ENCODE peak calls at places on chromosomes 6 and 20, in ten cellular contexts. X, B, Y, O, S, Q, G, F, M and J are unnamed samples.

GRCh38 chr6:151493495-151494234 is at the start of gene CCDC170:
- DNase-seq in M (peak; percentile 52), Y (no peak), X (no peak), F (no peak), Q (no peak), G (peak; percentile 61), B (no peak), O (peak; percentile 69), S (no peak), J (peak; percentile 54)

GRCh38 chr6:169211881-169212280 is 41.8 kb downstream of the THBS2 start:
- DNase-seq in M (no peak), X (no peak), F (no peak), G (no peak), O (peak; percentile 0), Y (no peak), S (no peak), B (no peak), Q (no peak), J (no peak)

GRCh38 chr6:33689879-33690278 is 21.6 kb downstream of the UQCC2 start:
- DNase-seq in Y (no peak), X (no peak), F (no peak), M (no peak), B (no peak), O (no peak), S (no peak), Q (no peak), G (no peak), J (no peak)

GRCh38 chr6:87172292-87172691 is 16.9 kb downstream of the ZNF292 start:
- DNase-seq in B (no peak), G (no peak), S (no peak), M (no peak), O (no peak), F (no peak), X (no peak), Q (no peak), Y (no peak), J (no peak)

GRCh38 chr20:38130687-38131587 is 34.1 kb downstream of the TGM2 start:
- DNase-seq in O (no peak), F (no peak), Y (no peak), B (no peak), M (no peak), X (peak; percentile 40), G (no peak), Q (no peak), S (no peak), J (no peak)

GRCh38 chr20:46253391-46253790 is 54.9 kb downstream of the CDH22 start:
- DNase-seq in G (peak; percentile 29), S (peak; percentile 26), Y (no peak), F (peak; percentile 17), B (no peak), Q (no peak), O (peak; percentile 83), M (no peak), X (no peak), J (no peak)

GRCh38 chr20:53828673-53829085 is 235.0 kb upstream of the ZNF217 start:
- DNase-seq in B (no peak), Q (no peak), O (no peak), G (no peak), F (no peak), S (peak; percentile 29), M (peak; percentile 96), Y (peak; percentile 57), X (peak; percentile 69), J (peak; percentile 43)

GRCh38 chr6:36068012-36068392 is 40.4 kb downstream of the MAPK14 start:
- DNase-seq in Q (no peak), S (no peak), F (no peak), O (no peak), X (no peak), B (no peak), G (no peak), M (no peak), Y (no peak), J (no peak)

GRCh38 chr20:52179331-52180166 is 12.0 kb downstream of the ZFP64 start:
- DNase-seq in X (no peak), Y (no peak), S (no peak), B (peak; percentile 94), M (no peak), Q (no peak), G (no peak), F (no peak), O (no peak), J (no peak)

GRCh38 chr6:111356551-111356950 is 126.5 kb downstream of the REV3L start:
- DNase-seq in M (no peak), X (no peak), Y (no peak), Q (no peak), B (no peak), G (peak; percentile 68), S (no peak), O (no peak), F (no peak), J (no peak)

GRCh38 chr6:111367393-111368088 is 115.5 kb downstream of the REV3L start:
- DNase-seq in Q (no peak), S (no peak), X (no peak), F (no peak), M (no peak), B (peak; percentile 32), G (no peak), Y (no peak), O (no peak), J (no peak)

GRCh38 chr6:111357680-111358079 is 125.3 kb downstream of the REV3L start:
- DNase-seq in Y (no peak), M (no peak), Q (no peak), B (no peak), X (no peak), F (no peak), G (no peak), S (no peak), O (no peak), J (no peak)

GRCh38 chr6:111358454-111358853 is 124.6 kb downstream of the REV3L start:
- DNase-seq in O (no peak), X (no peak), Q (no peak), M (no peak), B (no peak), F (no peak), Y (no peak), G (no peak), S (no peak), J (no peak)

DNA sequence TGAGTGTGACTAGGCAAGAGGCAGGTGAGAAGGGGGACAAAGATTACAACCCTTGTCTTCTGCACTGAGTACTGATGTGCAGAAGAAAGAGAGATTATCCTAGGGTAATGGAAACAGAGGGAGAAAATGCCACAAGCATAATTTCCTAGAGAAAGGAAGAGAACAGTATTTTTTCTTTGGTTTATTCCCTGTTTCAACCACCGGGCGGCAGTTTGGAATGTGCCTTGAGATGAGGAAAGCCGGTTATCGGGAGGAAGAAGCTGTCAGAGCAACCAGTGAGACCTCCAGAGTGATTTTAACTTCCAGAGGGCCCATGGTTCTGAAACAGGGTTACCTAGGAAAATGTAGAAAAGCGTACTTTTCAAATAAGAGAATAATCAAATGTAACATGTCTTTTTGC is 121.4 kb downstream of the REV3L start:
- DNase-seq in X (no peak), F (peak; percentile 23), Y (peak; percentile 31), O (peak; percentile 46), M (peak; percentile 46), S (peak; percentile 10), B (no peak), Q (no peak), G (peak; percentile 39), J (no peak)
- TF ChIP-seq CTCF in X (no peak), F (peak; percentile 40), Y (peak; percentile 56), O (peak; percentile 72), M (peak; percentile 48), S (peak; percentile 63), B (peak; percentile 36), Q (no peak), G (peak; percentile 44), J (peak; percentile 39)

GRCh38 chr6:144990768-144991167 is 705.6 kb downstream of the UTRN start:
- DNase-seq in F (no peak), M (no peak), Y (no peak), X (no peak), B (no peak), O (no peak), Q (no peak), G (no peak), S (no peak), J (no peak)
- TF ChIP-seq POLR2AphosphoS5 in F (no peak), M (no peak), Y (no peak), X (no peak), B (no peak), O (no peak), Q (no peak), G (no peak), S (no peak), J (no peak)

GRCh38 chr20:42432485-42432884 is 757.2 kb downstream of the PTPRT start:
- DNase-seq in X (no peak), O (no peak), G (no peak), Q (no peak), Y (no peak), S (no peak), F (no peak), B (no peak), M (no peak), J (no peak)
- H3K27ac ChIP-seq in X (no peak overlapping the region), O (no peak overlapping the region), G (no peak overlapping the region), Q (no peak overlapping the region), Y (no peak overlapping the region), S (no peak overlapping the region), F (no peak overlapping the region), B (no peak overlapping the region), M (no peak overlapping the region), J (no peak overlapping the region)

GRCh38 chr6:124755321-124755720 is 206.9 kb upstream of the RNF217 start:
- DNase-seq in G (no peak), Y (no peak), X (no peak), S (no peak), B (no peak), M (no peak), O (no peak), F (no peak), Q (no peak), J (no peak)
- TF ChIP-seq CTCF in G (no peak), Y (no peak), X (no peak), S (no peak), B (no peak), M (no peak), O (no peak), F (no peak), Q (no peak), J (no peak)

GRCh38 chr6:56334937-56335336 is 87.6 kb upstream of the COL21A1 start:
- DNase-seq in B (no peak), Y (no peak), M (peak; percentile 73), F (no peak), X (no peak), O (no peak), Q (no peak), G (no peak), S (no peak), J (no peak)
- TF ChIP-seq POLR2AphosphoS5 in B (no peak), Y (no peak), M (no peak), F (no peak), X (no peak), O (no peak), Q (no peak), G (no peak), S (no peak), J (no peak)

GRCh38 chr20:3202965-3203314 is 1.5 kb downstream of the DDRGK1 start:
- DNase-seq in Y (no peak), X (no peak), Q (no peak), O (no peak), F (no peak), S (no peak), G (no peak), B (no peak), M (no peak), J (no peak)
- H3K27ac ChIP-seq in Y (peak overlapping the region; percentile 69), X (peak overlapping the region; percentile 88), Q (peak overlapping the region; percentile 85), O (no peak overlapping the region), F (peak overlapping the region; percentile 86), S (peak overlapping the region; percentile 87), G (peak overlapping the region; percentile 87), B (peak overlapping the region; percentile 90), M (no peak overlapping the region), J (peak overlapping the region; percentile 91)